ENCODE peak calls at places on chromosomes 12 and 14, in six cellular contexts. H is CD8-positive, alpha-beta T cell; O is GM12865; J is GM13977; Q is AG04450; K is WERI-Rb-1. U is an unnamed sample.

GRCh38 chr12:114904254-114905003 is 220.5 kb upstream of the TBX3 start:
- DNase-seq in H (no peak), O (no peak), J (no peak), Q (no peak), K (no peak), U (no peak)

GRCh38 chr14:29493849-29494248 is 433.8 kb downstream of the PRKD1 start:
- DNase-seq in H (no peak), O (no peak), J (no peak), Q (no peak), K (no peak), U (no peak)

GRCh38 chr12:11134300-11134699 is at the start of gene TAS2R30:
- DNase-seq in H (no peak), O (no peak), J (no peak), Q (no peak), K (no peak), U (no peak)

GRCh38 chr14:89400529-89400928 is 16.5 kb downstream of the FOXN3 start:
- DNase-seq in H (no peak), O (no peak), J (no peak), Q (no peak), K (no peak), U (no peak)

GRCh38 chr12:114902665-114903393 is 218.9 kb upstream of the TBX3 start:
- DNase-seq in H (no peak), O (peak), J (no peak), Q (peak), K (no peak), U (no peak)

GRCh38 chr14:69605761-69606160 is 5.6 kb upstream of the SUSD6 start:
- DNase-seq in H (no peak), O (no peak), J (no peak), Q (no peak), K (no peak), U (no peak)

GRCh38 chr14:68961781-68962584 is 17.1 kb downstream of the ACTN1 start:
- DNase-seq in H (no peak), O (no peak), J (no peak), Q (no peak), K (no peak), U (no peak)

GRCh38 chr14:96574171-96574632 is 72.0 kb downstream of the PAPOLA start:
- DNase-seq in H (no peak), O (no peak), J (no peak), Q (no peak), K (no peak), U (no peak)

GRCh38 chr12:95637471-95638155 is 86.3 kb upstream of the USP44 start:
- DNase-seq in H (no peak), O (no peak), J (no peak), Q (peak), K (no peak), U (no peak)

GRCh38 chr14:95502381-95502950 is 14.0 kb downstream of the SYNE3 start:
- DNase-seq in H (no peak), O (no peak), J (no peak), Q (no peak), K (peak), U (no peak)

GRCh38 chr12:42684171-42685071 is 94.9 kb upstream of the PRICKLE1 start:
- DNase-seq in H (no peak), O (no peak), J (no peak), Q (no peak), K (no peak), U (no peak)

DNA sequence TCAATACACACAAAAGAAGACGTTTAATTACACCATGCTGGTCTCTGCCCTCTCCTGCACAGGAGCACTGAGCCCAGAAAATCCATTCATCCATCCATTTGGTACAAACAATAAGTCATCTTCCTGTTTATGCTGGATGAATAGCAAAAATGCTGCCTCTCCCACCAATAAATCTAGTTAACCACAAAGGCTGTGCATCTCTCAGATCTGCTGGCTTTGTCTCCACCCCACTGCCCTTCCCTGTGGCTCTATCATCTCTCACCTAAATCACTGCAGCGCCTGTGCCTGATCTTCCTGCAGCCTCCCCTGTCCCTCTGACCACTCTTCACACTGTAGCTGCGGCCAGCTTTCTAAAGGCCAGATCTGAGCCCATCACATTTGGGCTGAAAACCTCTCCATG is 72.9 kb upstream of the DDX11 start:
- DNase-seq in H (no peak), O (no peak), J (no peak), Q (no peak), K (no peak), U (no peak)
- TF ChIP-seq CTCF in H (no peak), O (no peak), J (no peak), Q (no peak), K (no peak), U (no peak)

DNA sequence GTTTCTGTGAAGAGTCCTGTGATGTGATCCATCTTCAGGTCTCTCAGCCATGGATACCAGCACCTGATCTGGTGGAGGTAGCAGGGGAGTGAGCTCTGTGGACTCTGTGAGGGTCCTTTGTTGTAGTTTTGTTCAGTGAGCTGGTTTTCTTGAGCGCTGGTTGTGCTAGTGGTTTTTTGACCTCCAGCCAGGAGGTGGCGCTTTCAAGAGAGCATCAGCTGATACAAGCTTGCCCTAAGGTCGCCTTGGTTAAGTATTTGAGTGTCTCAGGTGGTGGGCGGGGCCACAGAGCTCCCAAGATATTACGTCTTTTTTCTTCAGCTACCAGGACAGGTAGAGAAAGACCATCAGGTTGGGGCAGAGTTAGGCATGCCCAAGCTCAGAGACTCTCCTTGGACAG is 139.7 kb downstream of the TTLL5 start:
- DNase-seq in H (no peak), O (no peak), J (no peak), Q (no peak), K (peak), U (no peak)
- TF ChIP-seq CTCF in H (no peak), O (no peak), J (no peak), Q (no peak), K (peak), U (no peak)

DNA sequence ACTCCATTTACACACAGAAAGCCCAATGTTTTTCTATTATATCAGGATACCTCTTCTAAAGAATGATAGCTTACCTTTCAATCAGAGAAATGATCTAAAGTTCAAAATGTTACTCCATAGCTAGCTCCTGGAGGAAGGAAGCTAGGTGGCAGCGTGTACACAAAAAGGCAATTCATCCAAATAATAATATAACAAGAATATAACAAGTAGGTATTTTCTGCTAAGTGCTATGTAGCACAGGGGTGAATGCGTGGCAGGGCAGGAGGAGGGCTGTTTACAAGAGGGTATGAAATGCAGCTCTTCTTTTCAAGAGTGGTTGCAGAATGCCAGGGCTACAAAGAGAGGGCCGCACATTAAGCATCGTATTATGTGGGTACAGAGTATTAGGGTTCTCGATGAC is 663 bp upstream of the SNAPC1 start:
- DNase-seq in H (no peak), O (no peak), J (no peak), Q (no peak), K (no peak), U (no peak)
- TF ChIP-seq CTCF in H (no peak), O (no peak), J (no peak), Q (no peak), K (no peak), U (no peak)

GRCh38 chr14:53347046-53347445 is 193.9 kb upstream of the DDHD1 start:
- DNase-seq in H (no peak), O (no peak), J (no peak), Q (no peak), K (no peak), U (no peak)
- TF ChIP-seq CTCF in H (no peak), O (no peak), J (no peak), Q (no peak), K (no peak), U (no peak)

DNA sequence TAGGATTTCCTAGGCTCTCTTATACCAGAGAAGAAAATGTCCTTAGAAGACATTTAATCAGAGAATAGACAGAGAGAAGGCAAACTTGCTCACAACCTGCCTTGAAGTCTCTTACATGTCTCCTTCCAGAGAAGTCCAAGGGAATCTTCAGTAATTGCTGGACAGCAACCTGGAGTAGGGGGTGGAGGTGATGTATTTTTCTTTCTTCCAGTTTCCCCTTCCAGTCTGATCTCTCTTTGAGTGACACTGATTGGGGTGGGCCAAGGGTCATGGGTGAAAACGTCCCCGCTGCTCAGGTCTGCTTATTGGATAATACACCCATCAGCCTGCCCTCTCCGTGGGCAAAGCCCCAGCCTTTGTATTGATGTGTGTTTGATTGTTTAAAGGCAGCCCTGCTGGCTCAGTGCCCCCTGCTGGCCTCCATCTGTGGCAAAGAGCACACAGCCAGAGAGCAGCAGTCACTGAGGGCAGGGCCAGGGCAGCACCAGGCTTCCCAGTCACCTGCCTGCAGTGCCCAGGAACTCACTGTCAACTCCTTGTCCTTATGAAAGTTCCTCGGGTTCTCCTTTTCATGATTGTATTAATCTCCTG is 35.7 kb upstream of the ATP2A2 start:
- DNase-seq in H (peak), O (peak), J (peak), Q (no peak), K (no peak), U (no peak)
- TF ChIP-seq CTCF in H (no peak), O (peak), J (peak), Q (peak), K (peak), U (peak)

DNA sequence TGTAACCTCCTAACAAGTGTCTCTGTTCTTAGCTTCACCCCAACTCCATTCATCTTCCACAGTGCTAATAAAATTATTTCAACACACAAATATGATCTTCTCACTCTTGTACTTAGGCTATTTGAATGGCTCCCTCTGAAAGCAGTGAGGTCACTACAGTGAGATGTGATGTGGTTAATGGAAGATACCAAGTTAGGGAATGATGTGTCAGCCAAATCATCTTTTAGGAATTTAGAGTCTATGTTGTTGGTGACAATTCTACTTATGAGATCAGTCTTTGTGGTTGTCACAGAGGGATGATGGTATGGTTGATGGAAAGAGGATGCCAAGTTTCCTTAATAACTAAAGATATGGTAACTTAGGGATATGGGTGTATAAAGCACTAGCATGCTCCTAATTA is 57.6 kb downstream of the POLR3B start:
- DNase-seq in H (no peak), O (no peak), J (no peak), Q (no peak), K (no peak), U (no peak)
- TF ChIP-seq CTCF in H (no peak), O (no peak), J (no peak), Q (no peak), K (no peak), U (no peak)

GRCh38 chr12:101267111-101267510 is 12.8 kb upstream of the UTP20 start:
- DNase-seq in H (no peak), O (no peak), J (no peak), Q (no peak), K (no peak), U (no peak)
- TF ChIP-seq CTCF in H (no peak), O (no peak), J (no peak), Q (no peak), K (no peak), U (no peak)

GRCh38 chr12:49264873-49265792 is at the start of gene TUBA1C:
- DNase-seq in H (peak), O (peak), J (peak), Q (peak), K (no peak), U (peak)
- TF ChIP-seq CTCF in H (no peak), O (no peak), J (peak), Q (peak), K (no peak), U (no peak)

DNA sequence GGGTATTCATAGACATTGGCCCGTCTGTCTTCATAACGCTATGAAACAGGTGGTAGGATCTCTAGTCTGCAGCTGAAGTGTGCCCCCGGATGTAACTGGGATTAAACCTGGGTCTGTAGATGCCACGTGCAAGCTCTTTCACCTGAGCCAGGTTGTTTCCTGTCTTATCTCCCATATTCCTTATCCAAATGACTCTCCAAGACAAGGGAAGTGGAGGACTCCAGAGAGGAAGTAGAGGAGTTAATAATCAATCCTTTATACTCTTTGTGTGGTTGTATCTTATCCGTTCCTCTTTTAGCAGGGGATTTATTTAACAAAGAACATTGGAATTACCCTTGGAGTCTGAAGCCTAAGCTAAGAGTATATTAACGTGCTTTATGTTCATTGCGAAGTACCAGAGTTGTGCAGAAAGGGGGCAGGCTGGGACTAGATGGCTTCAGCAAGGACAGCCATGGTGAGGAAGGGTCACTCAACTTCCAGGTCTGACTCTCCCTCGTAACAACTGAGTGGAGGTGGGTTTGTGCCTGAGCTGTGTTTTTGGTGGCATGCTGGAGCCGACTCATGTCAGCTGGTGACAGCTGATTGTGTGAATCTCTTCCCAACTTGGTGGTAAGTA is 82.9 kb downstream of the RIN3 start:
- DNase-seq in H (no peak), O (no peak), J (no peak), Q (no peak), K (peak), U (no peak)
- TF ChIP-seq CTCF in H (no peak), O (peak), J (peak), Q (peak), K (peak), U (no peak)